ENCODE peak calls at places on chromosomes 11 and 22, in nine cellular contexts. P is anterior cingulate cortex; B is mesendoderm; D is T follicular helper cell; T is AG10803; K is glomerular endothelial cell; W is heart right ventricle; L is activated CD4-positive, alpha-beta T cell treated with anti-CD3 and anti-CD28 coated beads for 24 hours; I is K562. H is an unnamed sample.

GRCh38 chr11:8709002-8709672 is 26.5 kb downstream of the RPL27A start:
- DNase-seq in P (no peak), B (no peak), D (no peak), T (peak), K (no peak), W (peak), L (no peak), I (no peak), H (no peak)

GRCh38 chr11:132200303-132200936 is 830.0 kb downstream of the NTM start:
- DNase-seq in P (no peak), B (peak), D (no peak), T (no peak), K (no peak), W (no peak), L (no peak), I (no peak), H (no peak)

GRCh38 chr11:47980093-47980906 is at the start of gene PTPRJ:
- DNase-seq in P (peak), B (peak), D (peak), T (peak), K (no peak), W (peak), L (no peak), I (peak), H (peak)

GRCh38 chr22:26410398-26410797 is 18.7 kb upstream of the ASPHD2 start:
- DNase-seq in P (no peak), B (no peak), D (no peak), T (no peak), K (no peak), W (no peak), L (no peak), I (no peak), H (no peak)

GRCh38 chr11:9362393-9362863 is 22.0 kb upstream of the IPO7 start:
- DNase-seq in P (no peak), B (peak), D (no peak), T (peak), K (no peak), W (no peak), L (no peak), I (peak), H (no peak)

GRCh38 chr22:25448435-25449051 is 115.9 kb upstream of the GRK3 start:
- DNase-seq in P (no peak), B (no peak), D (no peak), T (peak), K (no peak), W (no peak), L (no peak), I (peak), H (no peak)

GRCh38 chr11:128518493-128519207 is 68.7 kb downstream of the ETS1 start:
- DNase-seq in P (no peak), B (no peak), D (no peak), T (no peak), K (no peak), W (no peak), L (no peak), I (no peak), H (no peak)

GRCh38 chr22:25091449-25091848 is 108.2 kb upstream of the CRYBB3 start:
- DNase-seq in P (no peak), B (no peak), D (no peak), T (no peak), K (peak), W (no peak), L (no peak), I (no peak), H (no peak)

GRCh38 chr11:62446091-62446490 is 27.3 kb downstream of the SCGB1A1 start:
- DNase-seq in P (no peak), B (no peak), D (no peak), T (no peak), K (no peak), W (no peak), L (no peak), I (no peak), H (no peak)

GRCh38 chr11:44030276-44030932 is 17.4 kb upstream of the ACCSL start:
- DNase-seq in P (no peak), B (peak), D (no peak), T (peak), K (no peak), W (peak), L (no peak), I (no peak), H (no peak)

H was measured in T-helper 1 cell.